ENCODE peak calls at places on chromosomes 16 and 17, in nine cellular contexts. R is psoas muscle; K is foreskin fibroblast; B is cerebellar cortex; G is GM13976; I is activated T-helper 1 cell treated with anti-CD3 and anti-CD28 coated beads, Interleukin-12 subunit alpha, Interleukin-12 subunit beta, Interleukin-2, Interleukin-4 antibody, amounts not matched to agents 30 ng/mL and 10 ng/mL and 1 ng/mL, durations not matched to agents 14 hours and 24 hours and 36 hours; Q is NCI-H748 treated with DMSO at 0.1 percent for 48 hours; S is heart right ventricle; V is pancreas. J is an unnamed sample.

GRCh38 chr17:54883939-54884338 is 16.7 kb upstream of the TOM1L1 start:
- DNase-seq in R (no peak), K (no peak), B (no peak), G (no peak), I (no peak), Q (no peak), S (no peak), V (no peak), J (no peak)

GRCh38 chr16:48299471-48299870 is 52.1 kb upstream of the ABCC11 start:
- DNase-seq in R (no peak), K (no peak), B (no peak), G (no peak), I (no peak), Q (no peak), S (no peak), V (no peak), J (no peak)

GRCh38 chr16:66170989-66171388 is 195.5 kb upstream of the CDH5 start:
- DNase-seq in R (no peak), K (no peak), B (no peak), G (no peak), I (no peak), Q (no peak), S (no peak), V (no peak), J (no peak)

GRCh38 chr16:66360624-66361324 is 5.7 kb upstream of the CDH5 start:
- DNase-seq in R (no peak), K (no peak), B (no peak), G (no peak), I (no peak), Q (no peak), S (peak; percentile 70), V (no peak), J (no peak)

GRCh38 chr16:67207857-67208524 is 9.1 kb downstream of the ELMO3 start:
- DNase-seq in R (peak; percentile 66), K (peak; percentile 48), B (no peak), G (peak; percentile 38), I (no peak), Q (no peak), S (no peak), V (no peak), J (peak; percentile 90)

GRCh38 chr17:36697907-36698526 is 96.6 kb downstream of the MRM1 start:
- DNase-seq in R (no peak), K (no peak), B (no peak), G (no peak), I (no peak), Q (no peak), S (no peak), V (no peak), J (peak; percentile 4)

GRCh38 chr16:80366023-80366422 is 174.8 kb upstream of the DYNLRB2 start:
- DNase-seq in R (no peak), K (no peak), B (no peak), G (no peak), I (no peak), Q (no peak), S (no peak), V (no peak), J (peak; percentile 41)

GRCh38 chr17:29078183-29079045 is 35.5 kb downstream of the PIPOX start:
- DNase-seq in R (no peak), K (no peak), B (no peak), G (no peak), I (no peak), Q (no peak), S (peak; percentile 35), V (no peak), J (peak; percentile 65)

GRCh38 chr16:87463722-87464690 is 28.8 kb downstream of the ZCCHC14 start:
- DNase-seq in R (no peak), K (peak; percentile 73), B (no peak), G (peak; percentile 69), I (peak; percentile 33), Q (no peak), S (peak; percentile 71), V (no peak), J (peak; percentile 84)

GRCh38 chr17:69410671-69411070 is 3.8 kb upstream of the MAP2K6 start:
- DNase-seq in R (no peak), K (no peak), B (no peak), G (no peak), I (no peak), Q (no peak), S (no peak), V (no peak), J (no peak)

GRCh38 chr17:82978765-82979349 is 100.6 kb upstream of the METRNL start:
- DNase-seq in R (no peak), K (no peak), B (no peak), G (peak; percentile 77), I (no peak), Q (no peak), S (no peak), V (no peak), J (no peak)

GRCh38 chr17:2111691-2112090 is 56.8 kb downstream of the HIC1 start:
- DNase-seq in R (no peak), K (no peak), B (no peak), G (no peak), I (no peak), Q (no peak), S (no peak), V (no peak), J (peak; percentile 58)

GRCh38 chr17:65405563-65405962 is 155.9 kb downstream of the AXIN2 start:
- DNase-seq in R (no peak), K (no peak), B (no peak), G (no peak), I (no peak), Q (no peak), S (no peak), V (no peak), J (no peak)

GRCh38 chr17:9054146-9054545 is 32.8 kb downstream of the NTN1 start:
- DNase-seq in R (no peak), K (no peak), B (no peak), G (no peak), I (no peak), Q (no peak), S (no peak), V (no peak), J (no peak)

GRCh38 chr16:11094075-11094593 is 149.8 kb downstream of the CLEC16A start:
- DNase-seq in R (no peak), K (no peak), B (no peak), G (peak; percentile 79), I (peak; percentile 56), Q (no peak), S (no peak), V (no peak), J (peak; percentile 88)

GRCh38 chr17:82127704-82128103 is 29.7 kb upstream of the FASN start:
- DNase-seq in R (no peak), K (no peak), B (no peak), G (no peak), I (no peak), Q (no peak), S (no peak), V (no peak), J (no peak)

GRCh38 chr16:3149630-3150345 is 15.0 kb downstream of the ZNF213 start:
- DNase-seq in R (peak; percentile 79), K (peak; percentile 60), B (peak; percentile 65), G (peak; percentile 84), I (peak; percentile 31), Q (peak; percentile 39), S (peak; percentile 73), V (peak; percentile 76), J (no peak)

GRCh38 chr17:72336804-72337070 is 215.9 kb downstream of the SOX9 start:
- DNase-seq in R (no peak), K (no peak), B (no peak), G (no peak), I (no peak), Q (no peak), S (no peak), V (no peak), J (no peak)

GRCh38 chr17:61303334-61304096 is 96.1 kb upstream of the TBX2 start:
- DNase-seq in R (no peak), K (no peak), B (no peak), G (no peak), I (no peak), Q (no peak), S (no peak), V (no peak), J (no peak)

GRCh38 chr17:46138470-46138869 is 54.8 kb downstream of the KANSL1 start:
- DNase-seq in R (no peak), K (no peak), B (no peak), G (no peak), I (no peak), Q (no peak), S (no peak), V (no peak), J (no peak)

GRCh38 chr17:49694847-49695697 is 12.7 kb downstream of the SLC35B1 start:
- DNase-seq in R (peak; percentile 48), K (no peak), B (peak; percentile 84), G (peak; percentile 70), I (peak; percentile 57), Q (peak; percentile 32), S (peak; percentile 54), V (peak; percentile 61), J (peak; percentile 24)

GRCh38 chr17:69733171-69734014 is 318.9 kb downstream of the MAP2K6 start:
- DNase-seq in R (peak; percentile 48), K (peak; percentile 82), B (peak; percentile 94), G (no peak), I (no peak), Q (no peak), S (peak; percentile 18), V (no peak), J (peak; percentile 90)